ENCODE peak calls at places on chromosomes 11 and 22, in six cellular contexts. I is fibroblast of lung, P is HFF-Myc, Z is A549, W is suprapubic skin, Q is fibroblast of pulmonary artery. K is an unnamed sample.

GRCh38 chr11:34897171-34897870 is 18.9 kb downstream of the APIP start:
- DNase-seq in I (no peak), P (no peak), Z (no peak), W (no peak), Q (no peak), K (no peak)

GRCh38 chr22:46934172-46934745 is 171.8 kb downstream of the TBC1D22A start:
- DNase-seq in I (no peak), P (no peak), Z (no peak), W (no peak), Q (no peak), K (no peak)

GRCh38 chr22:49393526-49393925 is 434.1 kb downstream of the BRD1 start:
- DNase-seq in I (no peak), P (no peak), Z (no peak), W (peak), Q (no peak), K (no peak)

GRCh38 chr11:64911142-64911541 is 5.9 kb downstream of the ATG2A start:
- DNase-seq in I (no peak), P (no peak), Z (no peak), W (no peak), Q (no peak), K (no peak)

GRCh38 chr22:29987143-29987542 is 93.1 kb upstream of the HORMAD2 start:
- DNase-seq in I (no peak), P (no peak), Z (no peak), W (no peak), Q (no peak), K (peak)

GRCh38 chr11:3001496-3001895 is 9.4 kb upstream of the NAP1L4 start:
- DNase-seq in I (no peak), P (no peak), Z (no peak), W (peak), Q (no peak), K (no peak)

GRCh38 chr11:78586452-78587046 is 11.9 kb upstream of the NARS2 start:
- DNase-seq in I (peak), P (no peak), Z (peak), W (no peak), Q (peak), K (no peak)

GRCh38 chr11:71327156-71328085 is 75.0 kb upstream of the SHANK2 start:
- DNase-seq in I (no peak), P (no peak), Z (no peak), W (no peak), Q (no peak), K (no peak)

GRCh38 chr22:45077286-45077685 is 67.5 kb upstream of the PHF21B start:
- DNase-seq in I (no peak), P (no peak), Z (no peak), W (no peak), Q (no peak), K (no peak)

GRCh38 chr11:115314330-115314729 is 189.9 kb downstream of the CADM1 start:
- DNase-seq in I (no peak), P (no peak), Z (no peak), W (no peak), Q (no peak), K (no peak)

GRCh38 chr11:86068138-86068861 is 584 bp downstream of the PICALM start:
- DNase-seq in I (no peak), P (no peak), Z (peak), W (peak), Q (no peak), K (peak)

GRCh38 chr22:28670691-28671261 is 8.9 kb downstream of the TTC28 start:
- DNase-seq in I (no peak), P (no peak), Z (no peak), W (no peak), Q (no peak), K (no peak)

GRCh38 chr11:57679396-57679795 is 11.5 kb downstream of the ZDHHC5 start:
- DNase-seq in I (no peak), P (no peak), Z (no peak), W (no peak), Q (no peak), K (no peak)

GRCh38 chr22:48587236-48587865 is 1240.3 kb downstream of the BRD1 start:
- DNase-seq in I (no peak), P (no peak), Z (no peak), W (no peak), Q (no peak), K (no peak)

GRCh38 chr11:58788355-58789023 is 56.0 kb downstream of the GLYATL2 start:
- DNase-seq in I (peak), P (peak), Z (peak), W (no peak), Q (peak), K (peak)

GRCh38 chr22:49586873-49587272 is 240.8 kb downstream of the BRD1 start:
- DNase-seq in I (no peak), P (no peak), Z (no peak), W (no peak), Q (no peak), K (no peak)

GRCh38 chr22:41367039-41367679 is 14.6 kb upstream of the TEF start:
- DNase-seq in I (peak), P (peak), Z (peak), W (peak), Q (peak), K (no peak)

GRCh38 chr11:66124564-66124963 is 54.5 kb downstream of the PACS1 start:
- DNase-seq in I (peak), P (no peak), Z (no peak), W (no peak), Q (peak), K (no peak)

GRCh38 chr22:39117585-39118191 is 20.6 kb downstream of the APOBEC3H start:
- DNase-seq in I (peak), P (no peak), Z (peak), W (no peak), Q (peak), K (peak)

GRCh38 chr11:78039919-78040671 is 17.0 kb upstream of the KCTD14 start:
- DNase-seq in I (peak), P (peak), Z (peak), W (peak), Q (peak), K (peak)

GRCh38 chr11:36398261-36398953 is 102.3 kb downstream of the PRR5L start:
- DNase-seq in I (no peak), P (no peak), Z (no peak), W (no peak), Q (no peak), K (no peak)

GRCh38 chr22:46352691-46353386 is 17.3 kb downstream of the TRMU start:
- DNase-seq in I (no peak), P (peak), Z (peak), W (no peak), Q (peak), K (no peak)

GRCh38 chr11:26777276-26777939 is 55.5 kb upstream of the SLC5A12 start:
- DNase-seq in I (peak), P (no peak), Z (no peak), W (no peak), Q (no peak), K (no peak)

GRCh38 chr11:12411806-12412727 is 34.7 kb downstream of the PARVA start:
- DNase-seq in I (peak), P (peak), Z (peak), W (no peak), Q (peak), K (peak)

GRCh38 chr11:62069374-62069773 is 54.4 kb upstream of the INCENP start:
- DNase-seq in I (no peak), P (no peak), Z (no peak), W (no peak), Q (no peak), K (peak)

GRCh38 chr22:36111316-36111715 is 49.2 kb downstream of the APOL3 start:
- DNase-seq in I (no peak), P (no peak), Z (no peak), W (no peak), Q (no peak), K (no peak)

GRCh38 chr22:44648085-44648820 is 53.8 kb upstream of the PRR5 start:
- DNase-seq in I (no peak), P (no peak), Z (no peak), W (no peak), Q (no peak), K (no peak)

GRCh38 chr11:47177229-47177845 is 658 bp upstream of the ARFGAP2 start:
- DNase-seq in I (peak), P (no peak), Z (peak), W (peak), Q (peak), K (peak)

GRCh38 chr22:45876136-45877035 is 100.6 kb downstream of the WNT7B start:
- DNase-seq in I (no peak), P (no peak), Z (no peak), W (peak), Q (no peak), K (no peak)

GRCh38 chr22:23790819-23791736 is 4.3 kb downstream of the SMARCB1 start:
- DNase-seq in I (peak), P (peak), Z (no peak), W (peak), Q (peak), K (no peak)

GRCh38 chr22:23789121-23789520 is 2.4 kb downstream of the SMARCB1 start:
- DNase-seq in I (no peak), P (no peak), Z (no peak), W (no peak), Q (no peak), K (no peak)

GRCh38 chr22:23787910-23788309 is 1.1 kb downstream of the SMARCB1 start:
- DNase-seq in I (no peak), P (no peak), Z (no peak), W (no peak), Q (no peak), K (no peak)

GRCh38 chr22:23787600-23787896 is 782 bp downstream of the SMARCB1 start:
- DNase-seq in I (no peak), P (no peak), Z (no peak), W (no peak), Q (no peak), K (no peak)

GRCh38 chr22:23789638-23790037 is 2.9 kb downstream of the SMARCB1 start:
- DNase-seq in I (no peak), P (no peak), Z (no peak), W (no peak), Q (no peak), K (no peak)
- TF ChIP-seq CTCF in I (no peak), P (no peak), Z (no peak), W (no peak), Q (peak), K (no peak)

GRCh38 chr22:31881198-31881597 is 63.1 kb upstream of the YWHAH start:
- DNase-seq in I (no peak), P (no peak), Z (no peak), W (no peak), Q (no peak), K (no peak)
- TF ChIP-seq CTCF in I (no peak), P (no peak), Z (no peak), W (no peak), Q (no peak), K (no peak)

GRCh38 chr22:17575681-17576080 is 12.4 kb downstream of the SLC25A18 start:
- DNase-seq in I (no peak), P (no peak), Z (no peak), W (no peak), Q (no peak), K (no peak)
- TF ChIP-seq CTCF in I (no peak), P (no peak), Z (no peak), W (no peak), Q (no peak), K (no peak)

DNA sequence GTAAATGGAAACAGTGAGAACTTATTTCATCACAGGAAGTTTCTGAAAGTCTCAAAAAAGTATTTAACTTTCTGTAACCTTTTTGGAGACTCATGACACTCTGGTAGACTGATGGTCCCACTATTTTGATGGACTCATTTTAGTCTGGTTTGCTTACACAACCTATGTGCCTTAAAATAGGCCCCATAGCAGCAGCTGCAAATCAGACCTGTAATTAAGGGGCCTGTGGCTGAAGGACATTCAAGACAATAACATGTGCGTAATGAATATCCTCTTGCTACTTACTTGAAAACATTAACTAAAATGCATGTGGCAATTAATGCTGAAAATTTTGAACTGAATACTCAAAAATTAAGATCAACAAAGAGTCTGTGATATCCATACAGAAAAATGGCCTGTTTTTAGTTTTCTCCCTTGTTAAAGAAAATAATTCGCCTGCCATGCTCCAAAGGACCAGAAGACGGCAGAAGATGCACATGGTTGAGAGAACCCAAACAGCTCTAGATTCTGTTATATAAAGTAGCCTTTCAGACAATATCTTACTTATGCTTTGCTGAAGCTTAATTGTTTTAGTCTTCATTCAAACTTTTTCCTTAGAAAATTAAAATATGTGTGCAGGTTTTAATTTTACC is 568.5 kb downstream of the KCNA4 start:
- DNase-seq in I (peak), P (no peak), Z (peak), W (no peak), Q (peak), K (peak)
- TF ChIP-seq CTCF in I (no peak), P (no peak), Z (peak), W (no peak), Q (peak), K (peak)

GRCh38 chr11:124934862-124935547 is 842 bp downstream of the HEPACAM start:
- DNase-seq in I (peak), P (peak), Z (no peak), W (no peak), Q (peak), K (no peak)
- TF ChIP-seq CTCF in I (peak), P (peak), Z (no peak), W (no peak), Q (no peak), K (no peak)

GRCh38 chr11:68609761-68610160 is 74.6 kb upstream of the GAL start:
- DNase-seq in I (no peak), P (no peak), Z (no peak), W (no peak), Q (no peak), K (no peak)

GRCh38 chr11:68615657-68616056 is 68.7 kb upstream of the GAL start:
- DNase-seq in I (no peak), P (no peak), Z (no peak), W (no peak), Q (no peak), K (no peak)

GRCh38 chr11:68610452-68611116 is 73.8 kb upstream of the GAL start:
- DNase-seq in I (peak), P (no peak), Z (no peak), W (no peak), Q (peak), K (no peak)
- TF ChIP-seq CTCF in I (peak), P (peak), Z (no peak), W (no peak), Q (peak), K (no peak)

GRCh38 chr11:30825723-30826122 is 239.6 kb upstream of the MPPED2 start:
- DNase-seq in I (no peak), P (no peak), Z (no peak), W (no peak), Q (no peak), K (no peak)

GRCh38 chr11:30826911-30827310 is 240.8 kb upstream of the MPPED2 start:
- DNase-seq in I (no peak), P (no peak), Z (no peak), W (no peak), Q (no peak), K (no peak)

DNA sequence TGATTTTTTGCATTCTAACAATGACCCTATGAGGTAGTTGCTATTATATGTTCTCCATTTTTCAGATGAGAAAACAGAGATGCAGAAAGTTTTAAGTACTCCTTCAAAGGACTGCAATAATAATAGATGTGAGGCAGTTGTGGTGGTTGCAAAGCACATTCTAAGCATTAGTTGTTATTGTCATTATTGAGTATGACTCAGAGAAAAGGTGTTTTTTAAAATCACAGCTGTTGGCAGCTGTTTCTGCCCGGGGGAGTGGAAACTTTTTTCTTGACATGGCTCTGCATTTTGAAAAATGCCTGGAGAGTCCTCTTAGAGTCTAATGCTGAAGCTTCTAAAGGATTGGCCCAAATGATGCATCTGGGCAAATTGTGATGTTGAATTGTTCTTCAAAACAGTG is 244.5 kb upstream of the MPPED2 start:
- DNase-seq in I (no peak), P (no peak), Z (no peak), W (no peak), Q (no peak), K (no peak)
- TF ChIP-seq CTCF in I (no peak), P (no peak), Z (no peak), W (no peak), Q (no peak), K (no peak)

GRCh38 chr22:20205964-20206708 is 55.3 kb upstream of the CCDC188 start:
- DNase-seq in I (peak), P (peak), Z (peak), W (peak), Q (peak), K (no peak)

GRCh38 chr22:20204821-20205220 is 54.0 kb upstream of the CCDC188 start:
- DNase-seq in I (no peak), P (no peak), Z (no peak), W (no peak), Q (peak), K (no peak)

GRCh38 chr22:20207277-20208025 is 56.6 kb upstream of the CCDC188 start:
- DNase-seq in I (no peak), P (no peak), Z (no peak), W (no peak), Q (no peak), K (no peak)

GRCh38 chr22:20205464-20205963 is 54.7 kb upstream of the CCDC188 start:
- DNase-seq in I (no peak), P (no peak), Z (no peak), W (no peak), Q (no peak), K (no peak)

GRCh38 chr22:20206709-20207215 is 55.9 kb upstream of the CCDC188 start:
- DNase-seq in I (peak), P (no peak), Z (no peak), W (no peak), Q (peak), K (no peak)
- TF ChIP-seq CTCF in I (no peak), P (no peak), Z (no peak), W (no peak), Q (no peak), K (no peak)